ENCODE peak calls at places on chromosome 10, in nine cellular contexts. C is GM23248, I is MM.1S, N is mammary epithelial cell, L is neuronal stem cell, D is PC-3, W is colonic mucosa, Q is kidney, M is mesendoderm. B is an unnamed sample.

GRCh38 chr10:104080762-104081161 is 4.9 kb downstream of the COL17A1 start:
- DNase-seq in M (peak), N (no peak), I (peak), Q (no peak), W (no peak), C (peak), D (peak), L (peak), B (no peak)

GRCh38 chr10:100339236-100339635 is 7.8 kb upstream of the SCD start:
- DNase-seq in L (no peak), Q (no peak), N (no peak), D (no peak), W (no peak), M (no peak), I (peak), C (no peak), B (no peak)

GRCh38 chr10:51468424-51468823 is 231.0 kb downstream of the CSTF2T start:
- DNase-seq in I (no peak), L (no peak), N (no peak), M (no peak), C (peak), D (peak), W (no peak), Q (no peak), B (no peak)

GRCh38 chr10:97475936-97476594 is 22.2 kb downstream of the MMS19 start:
- DNase-seq in L (no peak), I (no peak), D (no peak), M (no peak), W (no peak), Q (no peak), C (peak), N (peak), B (no peak)

GRCh38 chr10:103839867-103840746 is 15.3 kb downstream of the SH3PXD2A start:
- DNase-seq in L (no peak), I (no peak), D (no peak), C (no peak), W (peak), N (no peak), M (peak), Q (no peak), B (peak)

GRCh38 chr10:97494151-97494550 is 4.1 kb downstream of the MMS19 start:
- DNase-seq in Q (no peak), M (no peak), D (no peak), W (no peak), L (no peak), I (no peak), N (no peak), C (peak), B (no peak)

GRCh38 chr10:89625041-89625765 is 19.8 kb downstream of the PANK1 start:
- DNase-seq in Q (no peak), D (no peak), W (no peak), I (no peak), C (peak), N (peak), L (no peak), M (peak), B (no peak)

GRCh38 chr10:47278720-47279119 is 21.3 kb upstream of the GDF10 start:
- DNase-seq in I (no peak), D (no peak), W (no peak), L (no peak), C (no peak), N (no peak), M (no peak), Q (no peak), B (no peak)

GRCh38 chr10:11610855-11611247 is 599 bp downstream of the USP6NL start:
- DNase-seq in L (no peak), I (peak), N (peak), W (peak), M (peak), D (no peak), Q (peak), C (peak), B (peak)

GRCh38 chr10:11295492-11295891 is 277.8 kb downstream of the CELF2 start:
- DNase-seq in W (no peak), C (no peak), N (no peak), D (no peak), Q (no peak), I (no peak), M (no peak), L (no peak), B (no peak)

GRCh38 chr10:70255329-70256299 is 22.4 kb upstream of the PPA1 start:
- DNase-seq in W (peak), I (no peak), Q (peak), N (peak), C (peak), L (no peak), D (peak), M (no peak), B (peak)

GRCh38 chr10:24900888-24901685 is 51.3 kb downstream of the PRTFDC1 start:
- DNase-seq in C (no peak), M (no peak), L (no peak), N (no peak), W (no peak), I (peak), D (no peak), Q (no peak), B (no peak)

GRCh38 chr10:129973674-129974059 is 9.6 kb upstream of the EBF3 start:
- DNase-seq in W (no peak), Q (peak), D (no peak), I (no peak), L (no peak), M (no peak), C (no peak), N (no peak), B (no peak)

GRCh38 chr10:118034755-118035154 is 12.0 kb downstream of the RAB11FIP2 start:
- DNase-seq in N (no peak), D (no peak), W (no peak), Q (no peak), C (peak), I (no peak), M (no peak), L (no peak), B (no peak)

GRCh38 chr10:100209303-100209702 is 20.1 kb downstream of the CHUK start:
- DNase-seq in Q (no peak), L (no peak), W (no peak), N (no peak), C (peak), M (peak), D (no peak), I (no peak), B (no peak)

GRCh38 chr10:93006435-93007039 is 54.1 kb upstream of the CYP26C1 start:
- DNase-seq in D (peak), W (no peak), Q (no peak), N (peak), C (peak), M (peak), L (peak), I (peak), B (no peak)

GRCh38 chr10:84257343-84258020 is 12.6 kb downstream of the RGR start:
- DNase-seq in L (no peak), C (no peak), N (no peak), D (no peak), Q (no peak), M (no peak), I (no peak), W (no peak), B (no peak)

GRCh38 chr10:63281967-63282366 is 148.8 kb downstream of the NRBF2 start:
- DNase-seq in Q (no peak), C (no peak), L (no peak), N (no peak), D (no peak), M (no peak), W (no peak), I (no peak), B (no peak)

GRCh38 chr10:78292987-78293865 is 259.6 kb downstream of the RPS24 start:
- DNase-seq in N (no peak), D (no peak), Q (no peak), M (peak), I (no peak), C (no peak), W (no peak), L (peak), B (peak)

GRCh38 chr10:132609211-132609610 is 71.6 kb downstream of the INPP5A start:
- DNase-seq in N (no peak), W (no peak), L (no peak), M (no peak), I (no peak), Q (peak), D (no peak), C (no peak), B (no peak)

GRCh38 chr10:123994417-123995081 is 98.8 kb downstream of the CHST15 start:
- DNase-seq in W (peak), Q (peak), C (peak), M (peak), I (peak), L (peak), D (peak), N (peak), B (peak)

GRCh38 chr10:61869772-61870520 is 31.6 kb upstream of the ARID5B start:
- DNase-seq in C (peak), L (no peak), I (no peak), M (no peak), N (no peak), W (no peak), D (peak), Q (no peak), B (no peak)

DNA sequence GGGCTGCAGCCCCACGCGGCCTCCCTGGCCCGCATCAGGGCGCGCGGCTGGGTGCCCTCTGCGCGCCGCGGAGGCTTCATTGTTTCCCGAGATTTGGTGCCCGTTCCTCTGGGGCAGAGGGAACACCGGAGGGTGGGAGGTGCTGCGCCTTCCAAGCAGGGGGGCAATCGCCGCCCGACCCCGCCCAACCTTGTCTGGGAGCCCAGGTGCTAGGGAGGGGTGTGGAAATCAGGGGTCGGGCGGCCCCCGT is 1.0 kb upstream of the NRP1 start:
- DNase-seq in C (peak), M (no peak), L (no peak), D (peak), W (no peak), N (no peak), I (no peak), Q (no peak), B (peak)
- H3K9ac ChIP-seq in C (peak), M (peak), L (peak), D (peak), W (peak), N (peak), I (no peak), Q (peak), B (no peak)

GRCh38 chr10:74610299-74610698 is 216.1 kb upstream of the KAT6B start:
- DNase-seq in W (no peak), Q (no peak), I (no peak), N (no peak), L (no peak), D (no peak), M (no peak), C (no peak), B (no peak)

DNA sequence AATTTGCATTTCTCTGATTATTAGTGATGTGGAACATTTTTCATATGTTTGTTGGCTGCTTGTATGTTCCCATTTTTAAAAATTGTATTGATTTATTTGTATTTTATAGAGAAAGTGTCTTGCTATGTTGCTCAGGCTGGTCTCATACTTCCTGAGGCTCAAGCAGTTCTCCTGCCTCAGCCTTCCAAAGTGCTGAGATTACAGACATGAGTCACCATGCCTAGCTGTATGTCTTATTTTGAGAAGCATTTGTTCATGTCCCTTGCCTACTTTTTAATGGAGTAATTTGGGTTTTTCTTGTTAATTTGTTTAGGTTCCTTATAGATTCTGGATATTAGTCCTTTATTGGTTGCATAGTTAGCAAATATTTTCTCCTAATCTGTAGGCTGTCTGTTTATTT is 214.2 kb upstream of the KAT6B start:
- DNase-seq in W (no peak), L (no peak), Q (no peak), I (no peak), C (peak), D (peak), M (no peak), N (peak), B (no peak)
- H3K9ac ChIP-seq in W (no peak), L (no peak), Q (no peak), I (no peak), C (no peak), D (no peak), M (no peak), N (no peak), B (no peak)

GRCh38 chr10:95517536-95518454 is 43.4 kb downstream of the SORBS1 start:
- DNase-seq in I (no peak), L (no peak), W (peak), Q (no peak), D (peak), N (peak), C (peak), M (no peak), B (no peak)
- H3K9ac ChIP-seq in I (no peak), L (no peak), W (no peak), Q (no peak), D (no peak), N (no peak), C (no peak), M (no peak), B (no peak)

GRCh38 chr10:30188101-30188500 is 128.7 kb upstream of the JCAD start:
- DNase-seq in D (no peak), I (no peak), M (no peak), L (no peak), C (peak), W (no peak), N (no peak), Q (no peak), B (no peak)
- H3K9ac ChIP-seq in D (no peak), I (no peak), M (no peak), L (no peak), C (no peak), W (no peak), N (no peak), Q (peak), B (no peak)

GRCh38 chr10:21423338-21423737 is 102.1 kb downstream of the SKIDA1 start:
- DNase-seq in C (no peak), W (no peak), N (no peak), L (no peak), I (no peak), D (no peak), M (no peak), Q (no peak), B (no peak)
- H3K9ac ChIP-seq in C (no peak), W (no peak), N (no peak), L (no peak), I (no peak), D (no peak), M (no peak), Q (no peak), B (no peak)

GRCh38 chr10:102603946-102604345 is 40.3 kb upstream of the TRIM8 start:
- DNase-seq in M (no peak), L (no peak), I (no peak), N (no peak), W (no peak), C (peak), D (no peak), Q (no peak), B (no peak)

GRCh38 chr10:102601639-102602038 is 42.6 kb upstream of the TRIM8 start:
- DNase-seq in L (no peak), M (no peak), W (no peak), N (no peak), C (no peak), D (no peak), Q (no peak), I (no peak), B (no peak)

GRCh38 chr10:102602272-102603045 is 41.8 kb upstream of the TRIM8 start:
- DNase-seq in L (no peak), C (peak), W (no peak), M (no peak), Q (no peak), I (no peak), D (no peak), N (no peak), B (no peak)

GRCh38 chr10:102599565-102600327 is 44.5 kb upstream of the TRIM8 start:
- DNase-seq in Q (no peak), W (no peak), D (no peak), L (no peak), N (no peak), I (no peak), C (no peak), M (no peak), B (no peak)

GRCh38 chr10:102600816-102601215 is 43.5 kb upstream of the TRIM8 start:
- DNase-seq in I (no peak), M (no peak), D (no peak), C (no peak), L (no peak), W (no peak), Q (no peak), N (no peak), B (no peak)
- H3K9ac ChIP-seq in I (no peak), M (no peak), D (no peak), C (no peak), L (no peak), W (no peak), Q (no peak), N (no peak), B (no peak)

DNA sequence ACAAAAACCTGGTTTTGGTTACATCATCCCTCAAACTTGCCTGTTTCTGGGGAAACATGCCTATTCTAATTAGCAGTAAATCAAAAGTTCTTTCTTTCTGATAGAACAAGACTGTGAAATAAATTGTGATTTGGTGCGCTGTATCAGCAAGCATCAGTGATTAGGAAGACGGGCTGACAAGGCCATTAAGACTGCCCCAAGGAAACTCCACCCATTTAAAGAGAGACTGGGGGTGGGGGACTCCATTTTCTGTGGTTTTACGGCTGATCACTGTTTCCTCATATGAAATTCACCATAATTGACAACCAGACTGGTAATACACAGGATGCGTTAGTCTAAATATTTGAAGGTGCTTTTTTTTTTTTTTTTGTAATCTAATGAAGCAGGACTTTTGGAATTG is 68.7 kb downstream of the MBL2 start:
- DNase-seq in W (no peak), I (no peak), N (no peak), D (peak), M (peak), C (peak), L (no peak), Q (no peak), B (no peak)
- H3K9ac ChIP-seq in W (no peak), I (no peak), N (no peak), D (peak), M (no peak), C (no peak), L (no peak), Q (no peak), B (no peak)

GRCh38 chr10:79349072-79349491 is 1.8 kb downstream of the PPIF start:
- DNase-seq in C (no peak), L (no peak), N (no peak), I (no peak), M (no peak), D (no peak), W (peak), Q (no peak), B (peak)
- H3K9ac ChIP-seq in C (peak), L (peak), N (no peak), I (peak), M (no peak), D (peak), W (peak), Q (peak), B (no peak)

DNA sequence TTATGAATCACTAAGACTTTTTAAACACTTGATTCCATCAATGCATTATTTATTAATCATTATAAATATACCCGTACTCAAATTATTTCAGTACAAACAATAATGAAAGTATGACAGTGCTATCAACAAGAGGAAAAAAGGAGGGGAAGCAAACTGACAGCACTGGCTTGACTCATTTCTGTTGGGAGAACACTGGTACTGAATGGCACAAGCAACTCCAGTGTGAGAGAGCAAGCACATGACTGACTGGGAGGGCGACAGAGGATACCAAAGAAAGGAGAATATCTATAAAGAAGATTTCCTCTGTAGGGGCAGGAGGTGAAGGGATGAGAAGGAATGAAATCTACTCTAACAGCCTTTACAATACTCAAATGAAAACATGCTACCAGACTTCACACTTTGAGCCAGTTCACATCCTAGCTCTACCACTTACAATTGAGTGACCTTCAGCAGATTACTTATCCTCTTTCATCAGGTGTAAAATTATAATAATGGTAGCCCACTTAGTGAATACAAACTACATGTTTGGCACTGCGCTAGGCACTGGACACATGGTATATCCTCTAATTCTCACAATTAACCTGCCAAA is 1.5 kb downstream of the USP54 start:
- DNase-seq in N (peak), W (no peak), D (peak), I (no peak), C (peak), Q (no peak), L (no peak), M (peak), B (no peak)
- H3K9ac ChIP-seq in N (no peak), W (no peak), D (no peak), I (no peak), C (no peak), Q (no peak), L (no peak), M (no peak), B (no peak)

B was measured in H9.